ENCODE peak calls at places on chromosome 2, in seven cellular contexts. One of them, this sample, is unnamed.

GRCh38 chr2:10028988-10029874 is 14.1 kb upstream of the KLF11 start:
- DNase-seq in 8988T: peak
- DNase-seq in SK-N-DZ: peak
- DNase-seq in fibroblast of villous mesenchyme: no peak
- DNase-seq in sciatic nerve: no peak
- DNase-seq in neural progenitor cell: peak
- DNase-seq in NCI-H510A treated with DMSO at 0.1 percent for 48 hours: peak
- DNase-seq in this sample: peak

GRCh38 chr2:86284401-86284841 is 53.0 kb downstream of the REEP1 start:
- DNase-seq in neural progenitor cell: no peak
- DNase-seq in NCI-H510A treated with DMSO at 0.1 percent for 48 hours: no peak
- DNase-seq in fibroblast of villous mesenchyme: no peak
- DNase-seq in SK-N-DZ: no peak
- DNase-seq in 8988T: no peak
- DNase-seq in sciatic nerve: no peak
- DNase-seq in this sample: no peak

GRCh38 chr2:205216580-205216979 is 465.7 kb upstream of the NRP2 start:
- DNase-seq in neural progenitor cell: no peak
- DNase-seq in fibroblast of villous mesenchyme: no peak
- DNase-seq in SK-N-DZ: no peak
- DNase-seq in 8988T: no peak
- DNase-seq in NCI-H510A treated with DMSO at 0.1 percent for 48 hours: no peak
- DNase-seq in sciatic nerve: no peak
- DNase-seq in this sample: no peak

GRCh38 chr2:200746301-200746700 is 65.4 kb upstream of the BZW1 start:
- DNase-seq in neural progenitor cell: no peak
- DNase-seq in sciatic nerve: no peak
- DNase-seq in 8988T: no peak
- DNase-seq in SK-N-DZ: no peak
- DNase-seq in fibroblast of villous mesenchyme: no peak
- DNase-seq in NCI-H510A treated with DMSO at 0.1 percent for 48 hours: no peak
- DNase-seq in this sample: no peak

GRCh38 chr2:121520641-121520994 is 10.1 kb upstream of the RNU4ATAC start:
- DNase-seq in neural progenitor cell: peak
- DNase-seq in fibroblast of villous mesenchyme: no peak
- DNase-seq in sciatic nerve: no peak
- DNase-seq in NCI-H510A treated with DMSO at 0.1 percent for 48 hours: no peak
- DNase-seq in 8988T: no peak
- DNase-seq in SK-N-DZ: no peak
- DNase-seq in this sample: no peak

GRCh38 chr2:173030541-173031485 is 44.8 kb upstream of the MAP3K20 start:
- DNase-seq in fibroblast of villous mesenchyme: no peak
- DNase-seq in sciatic nerve: no peak
- DNase-seq in SK-N-DZ: no peak
- DNase-seq in 8988T: no peak
- DNase-seq in NCI-H510A treated with DMSO at 0.1 percent for 48 hours: no peak
- DNase-seq in neural progenitor cell: no peak
- DNase-seq in this sample: no peak

GRCh38 chr2:166375736-166376487 is at the start of gene SCN9A:
- DNase-seq in SK-N-DZ: peak
- DNase-seq in 8988T: peak
- DNase-seq in NCI-H510A treated with DMSO at 0.1 percent for 48 hours: peak
- DNase-seq in neural progenitor cell: peak
- DNase-seq in sciatic nerve: peak
- DNase-seq in fibroblast of villous mesenchyme: peak
- DNase-seq in this sample: peak

GRCh38 chr2:110097506-110098220 is 18.0 kb downstream of the MALL start:
- DNase-seq in sciatic nerve: no peak
- DNase-seq in neural progenitor cell: no peak
- DNase-seq in SK-N-DZ: no peak
- DNase-seq in fibroblast of villous mesenchyme: no peak
- DNase-seq in NCI-H510A treated with DMSO at 0.1 percent for 48 hours: no peak
- DNase-seq in 8988T: no peak
- DNase-seq in this sample: no peak

GRCh38 chr2:19362652-19363473 is 4.4 kb upstream of the OSR1 start:
- DNase-seq in 8988T: no peak
- DNase-seq in SK-N-DZ: peak
- DNase-seq in sciatic nerve: peak
- DNase-seq in NCI-H510A treated with DMSO at 0.1 percent for 48 hours: peak
- DNase-seq in fibroblast of villous mesenchyme: peak
- DNase-seq in neural progenitor cell: peak
- DNase-seq in this sample: peak

GRCh38 chr2:88283886-88284511 is 113.9 kb downstream of the THNSL2 start:
- DNase-seq in neural progenitor cell: no peak
- DNase-seq in SK-N-DZ: no peak
- DNase-seq in sciatic nerve: no peak
- DNase-seq in fibroblast of villous mesenchyme: no peak
- DNase-seq in 8988T: no peak
- DNase-seq in NCI-H510A treated with DMSO at 0.1 percent for 48 hours: no peak
- DNase-seq in this sample: no peak

GRCh38 chr2:119659601-119660342 is 19.2 kb upstream of the TMEM177 start:
- DNase-seq in NCI-H510A treated with DMSO at 0.1 percent for 48 hours: peak
- DNase-seq in fibroblast of villous mesenchyme: peak
- DNase-seq in SK-N-DZ: peak
- DNase-seq in sciatic nerve: no peak
- DNase-seq in 8988T: no peak
- DNase-seq in neural progenitor cell: peak
- DNase-seq in this sample: peak

GRCh38 chr2:19749507-19749836 is 152.3 kb downstream of the TTC32 start:
- DNase-seq in 8988T: no peak
- DNase-seq in sciatic nerve: no peak
- DNase-seq in SK-N-DZ: no peak
- DNase-seq in neural progenitor cell: no peak
- DNase-seq in fibroblast of villous mesenchyme: no peak
- DNase-seq in NCI-H510A treated with DMSO at 0.1 percent for 48 hours: no peak
- DNase-seq in this sample: no peak

GRCh38 chr2:238930216-238930615 is 82.3 kb downstream of the TWIST2 start:
- DNase-seq in fibroblast of villous mesenchyme: no peak
- DNase-seq in sciatic nerve: no peak
- DNase-seq in SK-N-DZ: no peak
- DNase-seq in neural progenitor cell: no peak
- DNase-seq in 8988T: no peak
- DNase-seq in NCI-H510A treated with DMSO at 0.1 percent for 48 hours: no peak
- DNase-seq in this sample: no peak

GRCh38 chr2:38178556-38179419 is 102.8 kb upstream of the CYP1B1 start:
- DNase-seq in NCI-H510A treated with DMSO at 0.1 percent for 48 hours: no peak
- DNase-seq in 8988T: no peak
- DNase-seq in fibroblast of villous mesenchyme: peak
- DNase-seq in neural progenitor cell: no peak
- DNase-seq in sciatic nerve: no peak
- DNase-seq in SK-N-DZ: no peak
- DNase-seq in this sample: no peak

GRCh38 chr2:134132487-134132857 is 121.4 kb upstream of the MGAT5 start:
- DNase-seq in SK-N-DZ: no peak
- DNase-seq in neural progenitor cell: no peak
- DNase-seq in NCI-H510A treated with DMSO at 0.1 percent for 48 hours: no peak
- DNase-seq in 8988T: no peak
- DNase-seq in sciatic nerve: no peak
- DNase-seq in fibroblast of villous mesenchyme: no peak
- DNase-seq in this sample: no peak

GRCh38 chr2:11876436-11876835 is 130.0 kb downstream of the LPIN1 start:
- DNase-seq in SK-N-DZ: no peak
- DNase-seq in sciatic nerve: no peak
- DNase-seq in fibroblast of villous mesenchyme: no peak
- DNase-seq in NCI-H510A treated with DMSO at 0.1 percent for 48 hours: no peak
- DNase-seq in neural progenitor cell: no peak
- DNase-seq in 8988T: no peak
- DNase-seq in this sample: no peak

GRCh38 chr2:149739880-149740265 is 152.3 kb upstream of the MMADHC start:
- DNase-seq in neural progenitor cell: no peak
- DNase-seq in NCI-H510A treated with DMSO at 0.1 percent for 48 hours: no peak
- DNase-seq in fibroblast of villous mesenchyme: no peak
- DNase-seq in SK-N-DZ: no peak
- DNase-seq in 8988T: no peak
- DNase-seq in sciatic nerve: no peak
- DNase-seq in this sample: no peak

GRCh38 chr2:237045449-237045848 is 40.2 kb upstream of the COPS8 start:
- DNase-seq in fibroblast of villous mesenchyme: peak
- DNase-seq in neural progenitor cell: no peak
- DNase-seq in 8988T: no peak
- DNase-seq in NCI-H510A treated with DMSO at 0.1 percent for 48 hours: no peak
- DNase-seq in sciatic nerve: no peak
- DNase-seq in SK-N-DZ: no peak
- DNase-seq in this sample: no peak

GRCh38 chr2:86323273-86323672 is 14.2 kb downstream of the REEP1 start:
- DNase-seq in sciatic nerve: no peak
- DNase-seq in neural progenitor cell: no peak
- DNase-seq in SK-N-DZ: no peak
- DNase-seq in 8988T: no peak
- DNase-seq in NCI-H510A treated with DMSO at 0.1 percent for 48 hours: no peak
- DNase-seq in fibroblast of villous mesenchyme: no peak
- DNase-seq in this sample: no peak

GRCh38 chr2:112154246-112155110 is 16.3 kb downstream of the FBLN7 start:
- DNase-seq in neural progenitor cell: no peak
- DNase-seq in 8988T: no peak
- DNase-seq in SK-N-DZ: no peak
- DNase-seq in sciatic nerve: no peak
- DNase-seq in NCI-H510A treated with DMSO at 0.1 percent for 48 hours: no peak
- DNase-seq in fibroblast of villous mesenchyme: no peak
- DNase-seq in this sample: no peak

GRCh38 chr2:44544991-44545390 is 183.2 kb downstream of the CAMKMT start:
- DNase-seq in 8988T: no peak
- DNase-seq in SK-N-DZ: no peak
- DNase-seq in sciatic nerve: no peak
- DNase-seq in fibroblast of villous mesenchyme: no peak
- DNase-seq in NCI-H510A treated with DMSO at 0.1 percent for 48 hours: no peak
- DNase-seq in neural progenitor cell: peak
- DNase-seq in this sample: peak

GRCh38 chr2:214504599-214505376 is 93.9 kb downstream of the VWC2L start:
- DNase-seq in SK-N-DZ: no peak
- DNase-seq in neural progenitor cell: no peak
- DNase-seq in sciatic nerve: no peak
- DNase-seq in 8988T: no peak
- DNase-seq in NCI-H510A treated with DMSO at 0.1 percent for 48 hours: no peak
- DNase-seq in fibroblast of villous mesenchyme: peak
- DNase-seq in this sample: no peak

GRCh38 chr2:29522951-29523669 is 398.3 kb downstream of the ALK start:
- DNase-seq in fibroblast of villous mesenchyme: peak
- DNase-seq in neural progenitor cell: no peak
- DNase-seq in 8988T: no peak
- DNase-seq in sciatic nerve: no peak
- DNase-seq in SK-N-DZ: no peak
- DNase-seq in NCI-H510A treated with DMSO at 0.1 percent for 48 hours: no peak
- DNase-seq in this sample: no peak

GRCh38 chr2:203396667-203397066 is 68.5 kb downstream of the ABI2 start:
- DNase-seq in SK-N-DZ: peak
- DNase-seq in sciatic nerve: no peak
- DNase-seq in NCI-H510A treated with DMSO at 0.1 percent for 48 hours: no peak
- DNase-seq in fibroblast of villous mesenchyme: no peak
- DNase-seq in neural progenitor cell: peak
- DNase-seq in 8988T: no peak
- DNase-seq in this sample: no peak

GRCh38 chr2:164911832-164912231 is 43.5 kb downstream of the SLC38A11 start:
- DNase-seq in NCI-H510A treated with DMSO at 0.1 percent for 48 hours: no peak
- DNase-seq in SK-N-DZ: no peak
- DNase-seq in sciatic nerve: no peak
- DNase-seq in fibroblast of villous mesenchyme: no peak
- DNase-seq in 8988T: no peak
- DNase-seq in neural progenitor cell: no peak
- DNase-seq in this sample: peak

GRCh38 chr2:207008105-207008990 is 69.0 kb downstream of the CPO start:
- DNase-seq in SK-N-DZ: no peak
- DNase-seq in neural progenitor cell: peak
- DNase-seq in sciatic nerve: no peak
- DNase-seq in fibroblast of villous mesenchyme: no peak
- DNase-seq in 8988T: no peak
- DNase-seq in NCI-H510A treated with DMSO at 0.1 percent for 48 hours: no peak
- DNase-seq in this sample: no peak

GRCh38 chr2:100733344-100734187 is 86.4 kb upstream of the NPAS2 start:
- DNase-seq in neural progenitor cell: peak
- DNase-seq in SK-N-DZ: no peak
- DNase-seq in 8988T: no peak
- DNase-seq in NCI-H510A treated with DMSO at 0.1 percent for 48 hours: no peak
- DNase-seq in sciatic nerve: no peak
- DNase-seq in fibroblast of villous mesenchyme: peak
- DNase-seq in this sample: no peak

GRCh38 chr2:237295889-237296480 is 118.0 kb downstream of the COL6A3 start:
- DNase-seq in sciatic nerve: no peak
- DNase-seq in SK-N-DZ: peak
- DNase-seq in NCI-H510A treated with DMSO at 0.1 percent for 48 hours: no peak
- DNase-seq in neural progenitor cell: no peak
- DNase-seq in fibroblast of villous mesenchyme: no peak
- DNase-seq in 8988T: no peak
- DNase-seq in this sample: no peak

GRCh38 chr2:38038682-38039081 is 37.3 kb downstream of the CYP1B1 start:
- DNase-seq in 8988T: no peak
- DNase-seq in NCI-H510A treated with DMSO at 0.1 percent for 48 hours: no peak
- DNase-seq in neural progenitor cell: no peak
- DNase-seq in sciatic nerve: no peak
- DNase-seq in SK-N-DZ: no peak
- DNase-seq in fibroblast of villous mesenchyme: no peak
- DNase-seq in this sample: no peak

GRCh38 chr2:68464651-68465050 is 2.4 kb downstream of the FBXO48 start:
- DNase-seq in fibroblast of villous mesenchyme: no peak
- DNase-seq in neural progenitor cell: no peak
- DNase-seq in sciatic nerve: no peak
- DNase-seq in 8988T: no peak
- DNase-seq in SK-N-DZ: no peak
- DNase-seq in NCI-H510A treated with DMSO at 0.1 percent for 48 hours: no peak
- DNase-seq in this sample: no peak

GRCh38 chr2:74261204-74261864 is 62.9 kb downstream of the MTHFD2 start:
- DNase-seq in NCI-H510A treated with DMSO at 0.1 percent for 48 hours: peak
- DNase-seq in 8988T: peak
- DNase-seq in neural progenitor cell: peak
- DNase-seq in fibroblast of villous mesenchyme: peak
- DNase-seq in sciatic nerve: no peak
- DNase-seq in SK-N-DZ: no peak
- DNase-seq in this sample: peak

GRCh38 chr2:196743165-196743564 is 56.3 kb downstream of the GTF3C3 start:
- DNase-seq in SK-N-DZ: no peak
- DNase-seq in sciatic nerve: no peak
- DNase-seq in neural progenitor cell: no peak
- DNase-seq in NCI-H510A treated with DMSO at 0.1 percent for 48 hours: no peak
- DNase-seq in fibroblast of villous mesenchyme: no peak
- DNase-seq in 8988T: no peak
- DNase-seq in this sample: no peak

GRCh38 chr2:84942964-84943421 is 28.0 kb upstream of the KCMF1 start:
- DNase-seq in 8988T: no peak
- DNase-seq in NCI-H510A treated with DMSO at 0.1 percent for 48 hours: no peak
- DNase-seq in neural progenitor cell: no peak
- DNase-seq in sciatic nerve: no peak
- DNase-seq in fibroblast of villous mesenchyme: no peak
- DNase-seq in SK-N-DZ: no peak
- DNase-seq in this sample: no peak

GRCh38 chr2:215751200-215751910 is 262.0 kb downstream of the MREG start:
- DNase-seq in neural progenitor cell: no peak
- DNase-seq in fibroblast of villous mesenchyme: peak
- DNase-seq in NCI-H510A treated with DMSO at 0.1 percent for 48 hours: no peak
- DNase-seq in 8988T: no peak
- DNase-seq in sciatic nerve: no peak
- DNase-seq in SK-N-DZ: no peak
- DNase-seq in this sample: no peak

GRCh38 chr2:8229546-8229986 is 452.3 kb upstream of the ID2 start:
- DNase-seq in NCI-H510A treated with DMSO at 0.1 percent for 48 hours: peak
- DNase-seq in SK-N-DZ: no peak
- DNase-seq in fibroblast of villous mesenchyme: peak
- DNase-seq in neural progenitor cell: peak
- DNase-seq in sciatic nerve: peak
- DNase-seq in 8988T: no peak
- DNase-seq in this sample: no peak